ENCODE peak calls at places on chromosomes 11 and 22, in nine cellular contexts. One of them, this sample, is unnamed.

GRCh38 chr11:64245797-64246623 is 733 bp downstream of the PPP1R14B start:
- DNase-seq in GM13976: peak
- DNase-seq in HFFc6: peak
- DNase-seq in astrocyte of the spinal cord: peak
- DNase-seq in astrocyte of the cerebellum: no peak
- DNase-seq in neural crest cell: no peak
- DNase-seq in nephron progenitor cell: no peak
- DNase-seq in right atrium auricular region: peak
- DNase-seq in astrocyte: peak
- DNase-seq in this sample: peak

GRCh38 chr22:28442951-28443876 is 236.4 kb downstream of the TTC28 start:
- DNase-seq in GM13976: peak
- DNase-seq in HFFc6: peak
- DNase-seq in astrocyte of the spinal cord: peak
- DNase-seq in astrocyte of the cerebellum: peak
- DNase-seq in neural crest cell: peak
- DNase-seq in nephron progenitor cell: peak
- DNase-seq in right atrium auricular region: peak
- DNase-seq in astrocyte: peak
- DNase-seq in this sample: no peak

GRCh38 chr22:37218771-37219411 is 6.6 kb upstream of the SSTR3 start:
- DNase-seq in GM13976: peak
- DNase-seq in HFFc6: no peak
- DNase-seq in astrocyte of the spinal cord: no peak
- DNase-seq in astrocyte of the cerebellum: no peak
- DNase-seq in neural crest cell: no peak
- DNase-seq in nephron progenitor cell: no peak
- DNase-seq in right atrium auricular region: no peak
- DNase-seq in astrocyte: no peak
- DNase-seq in this sample: no peak

GRCh38 chr11:113394919-113395318 is 7.3 kb downstream of the ANKK1 start:
- DNase-seq in GM13976: no peak
- DNase-seq in HFFc6: no peak
- DNase-seq in astrocyte of the spinal cord: no peak
- DNase-seq in astrocyte of the cerebellum: no peak
- DNase-seq in neural crest cell: no peak
- DNase-seq in nephron progenitor cell: no peak
- DNase-seq in right atrium auricular region: no peak
- DNase-seq in astrocyte: no peak
- DNase-seq in this sample: no peak

GRCh38 chr11:789951-790350 is at the start of gene CEND1:
- DNase-seq in GM13976: peak
- DNase-seq in HFFc6: peak
- DNase-seq in astrocyte of the spinal cord: peak
- DNase-seq in astrocyte of the cerebellum: no peak
- DNase-seq in neural crest cell: no peak
- DNase-seq in nephron progenitor cell: peak
- DNase-seq in right atrium auricular region: no peak
- DNase-seq in astrocyte: no peak
- DNase-seq in this sample: peak

GRCh38 chr22:28268845-28269244 is 349.8 kb upstream of the PITPNB start:
- DNase-seq in GM13976: no peak
- DNase-seq in HFFc6: no peak
- DNase-seq in astrocyte of the spinal cord: no peak
- DNase-seq in astrocyte of the cerebellum: no peak
- DNase-seq in neural crest cell: no peak
- DNase-seq in nephron progenitor cell: no peak
- DNase-seq in right atrium auricular region: no peak
- DNase-seq in astrocyte: no peak
- DNase-seq in this sample: no peak

GRCh38 chr11:115672999-115673411 is 168.8 kb upstream of the CADM1 start:
- DNase-seq in GM13976: no peak
- DNase-seq in HFFc6: no peak
- DNase-seq in astrocyte of the spinal cord: peak
- DNase-seq in astrocyte of the cerebellum: peak
- DNase-seq in neural crest cell: no peak
- DNase-seq in nephron progenitor cell: no peak
- DNase-seq in right atrium auricular region: peak
- DNase-seq in astrocyte: peak
- DNase-seq in this sample: no peak

GRCh38 chr22:29524440-29525191 is 28.9 kb downstream of the THOC5 start:
- DNase-seq in GM13976: peak
- DNase-seq in HFFc6: peak
- DNase-seq in astrocyte of the spinal cord: no peak
- DNase-seq in astrocyte of the cerebellum: no peak
- DNase-seq in neural crest cell: peak
- DNase-seq in nephron progenitor cell: peak
- DNase-seq in right atrium auricular region: no peak
- DNase-seq in astrocyte: peak
- DNase-seq in this sample: no peak

GRCh38 chr22:49453816-49454215 is 373.9 kb downstream of the BRD1 start:
- DNase-seq in GM13976: no peak
- DNase-seq in HFFc6: no peak
- DNase-seq in astrocyte of the spinal cord: no peak
- DNase-seq in astrocyte of the cerebellum: no peak
- DNase-seq in neural crest cell: no peak
- DNase-seq in nephron progenitor cell: no peak
- DNase-seq in right atrium auricular region: no peak
- DNase-seq in astrocyte: no peak
- DNase-seq in this sample: no peak

GRCh38 chr22:29519996-29520395 is 33.6 kb downstream of the THOC5 start:
- DNase-seq in GM13976: no peak
- DNase-seq in HFFc6: no peak
- DNase-seq in astrocyte of the spinal cord: no peak
- DNase-seq in astrocyte of the cerebellum: no peak
- DNase-seq in neural crest cell: no peak
- DNase-seq in nephron progenitor cell: no peak
- DNase-seq in right atrium auricular region: no peak
- DNase-seq in astrocyte: no peak
- DNase-seq in this sample: no peak

GRCh38 chr11:43447124-43447523 is 88.4 kb downstream of the TTC17 start:
- DNase-seq in GM13976: no peak
- DNase-seq in HFFc6: no peak
- DNase-seq in astrocyte of the spinal cord: no peak
- DNase-seq in astrocyte of the cerebellum: no peak
- DNase-seq in neural crest cell: no peak
- DNase-seq in nephron progenitor cell: no peak
- DNase-seq in right atrium auricular region: no peak
- DNase-seq in astrocyte: peak
- DNase-seq in this sample: no peak

GRCh38 chr11:123253909-123254308 is 58.9 kb upstream of the CLMP start:
- DNase-seq in GM13976: no peak
- DNase-seq in HFFc6: no peak
- DNase-seq in astrocyte of the spinal cord: peak
- DNase-seq in astrocyte of the cerebellum: no peak
- DNase-seq in neural crest cell: no peak
- DNase-seq in nephron progenitor cell: no peak
- DNase-seq in right atrium auricular region: no peak
- DNase-seq in astrocyte: peak
- DNase-seq in this sample: no peak

DNA sequence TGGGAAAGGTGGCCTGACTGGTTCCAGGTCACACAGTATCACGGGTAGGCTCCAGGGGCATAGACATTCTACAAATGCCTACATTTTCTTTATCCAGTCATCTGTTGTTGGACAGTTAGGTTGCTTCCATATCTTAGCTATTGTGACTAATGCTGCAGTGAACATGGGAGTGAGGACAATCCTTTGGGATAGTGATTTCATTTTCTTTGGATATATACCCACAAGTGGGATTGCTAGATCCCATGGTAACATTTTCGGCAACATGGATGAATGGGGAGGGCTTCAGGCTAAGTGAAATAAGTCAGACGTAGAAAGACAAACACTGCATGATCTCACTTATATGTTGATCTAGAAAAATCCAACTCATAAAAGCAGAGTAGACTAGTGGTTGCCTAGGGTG is 744.3 kb downstream of the NTM start:
- DNase-seq in GM13976: no peak
- DNase-seq in HFFc6: no peak
- DNase-seq in astrocyte of the spinal cord: no peak
- DNase-seq in astrocyte of the cerebellum: no peak
- DNase-seq in neural crest cell: no peak
- DNase-seq in nephron progenitor cell: no peak
- DNase-seq in right atrium auricular region: no peak
- DNase-seq in astrocyte: no peak
- DNase-seq in this sample: no peak
- TF ChIP-seq CTCF in GM13976: no peak
- TF ChIP-seq CTCF in HFFc6: no peak
- TF ChIP-seq CTCF in astrocyte of the spinal cord: no peak
- TF ChIP-seq CTCF in astrocyte of the cerebellum: no peak
- TF ChIP-seq CTCF in neural crest cell: no peak
- TF ChIP-seq CTCF in nephron progenitor cell: no peak
- TF ChIP-seq CTCF in right atrium auricular region: no peak
- TF ChIP-seq CTCF in astrocyte: no peak
- TF ChIP-seq CTCF in this sample: no peak

DNA sequence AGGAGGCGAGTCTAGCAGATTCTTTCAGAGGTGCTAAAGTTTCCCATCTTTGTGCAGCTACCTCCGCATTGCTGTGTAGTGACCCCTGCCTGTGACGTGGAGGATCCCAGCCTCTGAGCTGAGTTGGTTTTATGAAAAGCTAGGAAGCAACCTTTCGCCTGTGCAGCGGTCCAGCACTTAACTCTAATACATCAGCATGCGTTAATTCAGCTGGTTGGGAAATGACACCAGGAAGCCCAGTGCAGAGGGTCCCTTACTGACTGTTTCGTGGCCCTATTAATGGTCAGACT is 8.9 kb upstream of the SAMM50 start:
- DNase-seq in GM13976: no peak
- DNase-seq in HFFc6: no peak
- DNase-seq in astrocyte of the spinal cord: no peak
- DNase-seq in astrocyte of the cerebellum: no peak
- DNase-seq in neural crest cell: no peak
- DNase-seq in nephron progenitor cell: no peak
- DNase-seq in right atrium auricular region: no peak
- DNase-seq in astrocyte: no peak
- DNase-seq in this sample: no peak
- TF ChIP-seq CTCF in GM13976: no peak
- TF ChIP-seq CTCF in HFFc6: no peak
- TF ChIP-seq CTCF in astrocyte of the spinal cord: no peak
- TF ChIP-seq CTCF in astrocyte of the cerebellum: no peak
- TF ChIP-seq CTCF in neural crest cell: no peak
- TF ChIP-seq CTCF in nephron progenitor cell: no peak
- TF ChIP-seq CTCF in right atrium auricular region: no peak
- TF ChIP-seq CTCF in astrocyte: no peak
- TF ChIP-seq CTCF in this sample: no peak

DNA sequence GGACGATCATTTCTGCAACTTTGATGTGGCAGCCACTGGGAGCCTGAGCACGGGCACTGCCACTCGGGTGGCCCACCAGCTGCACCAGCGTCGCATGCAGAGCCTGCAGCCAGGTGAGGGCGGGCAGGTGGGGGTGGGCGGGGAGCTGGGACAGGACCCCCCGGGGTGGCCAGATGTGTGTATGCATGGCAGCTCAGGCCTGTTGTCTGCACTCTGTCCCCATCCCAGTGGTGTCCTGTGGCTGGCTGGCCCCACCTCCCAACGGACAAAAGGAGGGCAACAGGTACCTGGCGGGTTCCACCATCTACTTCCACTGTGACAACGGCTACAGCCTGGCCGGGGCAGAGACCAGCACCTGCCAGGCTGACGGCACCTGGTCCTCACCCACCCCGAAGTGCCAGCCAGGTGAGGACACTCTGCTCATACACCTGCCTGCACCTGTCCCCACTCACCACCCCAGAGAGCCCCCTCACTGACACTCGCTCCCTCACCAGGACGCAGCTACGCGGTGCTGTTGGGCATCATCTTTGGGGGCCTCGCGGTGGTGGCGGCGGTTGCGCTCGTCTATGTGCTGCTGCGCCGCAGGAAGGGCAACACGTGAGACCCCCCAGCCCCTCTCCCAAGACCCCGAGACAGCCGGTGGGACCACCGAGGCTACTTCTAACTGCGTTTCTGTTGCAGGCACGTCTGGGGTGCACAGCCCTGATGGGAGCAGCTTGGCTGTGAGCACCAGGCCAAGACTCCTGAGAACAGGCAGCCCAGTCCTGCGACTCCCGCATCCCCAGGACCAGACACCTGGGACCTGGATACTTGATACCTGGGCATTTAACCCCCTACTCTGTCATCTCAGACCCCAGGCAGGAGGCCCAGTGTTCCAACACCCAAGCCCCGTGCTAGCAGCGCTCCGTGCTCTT is 6.7 kb downstream of the SUSD2 start:
- DNase-seq in GM13976: no peak
- DNase-seq in HFFc6: no peak
- DNase-seq in astrocyte of the spinal cord: no peak
- DNase-seq in astrocyte of the cerebellum: no peak
- DNase-seq in neural crest cell: no peak
- DNase-seq in nephron progenitor cell: no peak
- DNase-seq in right atrium auricular region: no peak
- DNase-seq in astrocyte: no peak
- DNase-seq in this sample: peak
- TF ChIP-seq CTCF in GM13976: no peak
- TF ChIP-seq CTCF in HFFc6: no peak
- TF ChIP-seq CTCF in astrocyte of the spinal cord: no peak
- TF ChIP-seq CTCF in astrocyte of the cerebellum: no peak
- TF ChIP-seq CTCF in neural crest cell: no peak
- TF ChIP-seq CTCF in nephron progenitor cell: no peak
- TF ChIP-seq CTCF in right atrium auricular region: no peak
- TF ChIP-seq CTCF in astrocyte: no peak
- TF ChIP-seq CTCF in this sample: no peak

GRCh38 chr22:23273445-23274145 is 93.3 kb downstream of the BCR start:
- DNase-seq in GM13976: no peak
- DNase-seq in HFFc6: no peak
- DNase-seq in astrocyte of the spinal cord: no peak
- DNase-seq in astrocyte of the cerebellum: no peak
- DNase-seq in neural crest cell: no peak
- DNase-seq in nephron progenitor cell: no peak
- DNase-seq in right atrium auricular region: no peak
- DNase-seq in astrocyte: no peak
- DNase-seq in this sample: no peak
- TF ChIP-seq CTCF in GM13976: no peak
- TF ChIP-seq CTCF in HFFc6: no peak
- TF ChIP-seq CTCF in astrocyte of the spinal cord: no peak
- TF ChIP-seq CTCF in astrocyte of the cerebellum: no peak
- TF ChIP-seq CTCF in neural crest cell: no peak
- TF ChIP-seq CTCF in nephron progenitor cell: no peak
- TF ChIP-seq CTCF in right atrium auricular region: no peak
- TF ChIP-seq CTCF in astrocyte: no peak
- TF ChIP-seq CTCF in this sample: no peak

This sample was measured in osteocyte.